ENCODE peak calls at places on chromosomes 6 and 20, in six cellular contexts. O is lower leg skin, A is WTC11, K is cardiac muscle cell, Y is BJ, H is GM20000. E is an unnamed sample.

GRCh38 chr20:9999660-10000059 is 35.1 kb upstream of the ANKEF1 start:
- DNase-seq in O (no peak), A (no peak), K (no peak), Y (no peak), H (no peak), E (peak; percentile 73)

GRCh38 chr6:165181951-165182414 is 127.4 kb downstream of the C6orf118 start:
- DNase-seq in O (no peak), A (no peak), K (peak; percentile 72), Y (peak; percentile 2), H (no peak), E (no peak)

GRCh38 chr20:60031107-60031506 is 72.9 kb downstream of the CDH26 start:
- DNase-seq in O (peak; percentile 26), A (no peak), K (no peak), Y (no peak), H (no peak), E (no peak)

GRCh38 chr6:140871911-140872310 is 1260.8 kb upstream of the GJE1 start:
- DNase-seq in O (no peak), A (no peak), K (peak; percentile 22), Y (no peak), H (no peak), E (no peak)

GRCh38 chr20:18728165-18728866 is 85.3 kb upstream of the SCP2D1 start:
- DNase-seq in O (no peak), A (no peak), K (no peak), Y (no peak), H (peak; percentile 50), E (no peak)

GRCh38 chr6:112899541-112899940 is 552.4 kb downstream of the RFPL4B start:
- DNase-seq in O (no peak), A (no peak), K (no peak), Y (no peak), H (no peak), E (no peak)

GRCh38 chr6:33875696-33876095 is 71.9 kb upstream of the MLN start:
- DNase-seq in O (no peak), A (no peak), K (no peak), Y (no peak), H (no peak), E (no peak)

GRCh38 chr6:30781697-30782424 is 37.5 kb upstream of the IER3 start:
- DNase-seq in O (peak; percentile 99), A (no peak), K (peak; percentile 99), Y (peak; percentile 98), H (no peak), E (peak; percentile 99)

GRCh38 chr20:48298424-48298823 is 513.1 kb upstream of the SULF2 start:
- DNase-seq in O (no peak), A (no peak), K (no peak), Y (no peak), H (no peak), E (no peak)

GRCh38 chr6:112362827-112363565 is 15.9 kb downstream of the RFPL4B start:
- DNase-seq in O (no peak), A (no peak), K (no peak), Y (no peak), H (no peak), E (no peak)

GRCh38 chr6:44100088-44100550 is 27.1 kb downstream of the MRPL14 start:
- DNase-seq in O (no peak), A (peak; percentile 37), K (peak; percentile 40), Y (no peak), H (no peak), E (no peak)

GRCh38 chr6:102415891-102416290 is 1022.4 kb downstream of the GRIK2 start:
- DNase-seq in O (no peak), A (no peak), K (no peak), Y (no peak), H (no peak), E (no peak)

GRCh38 chr20:64238851-64239387 is 16.6 kb upstream of the PCMTD2 start:
- DNase-seq in O (no peak), A (no peak), K (no peak), Y (no peak), H (peak; percentile 87), E (no peak)

GRCh38 chr6:100664274-100665040 is 199.7 kb upstream of the SIM1 start:
- DNase-seq in O (no peak), A (no peak), K (peak; percentile 61), Y (no peak), H (no peak), E (no peak)

GRCh38 chr20:5608104-5608447 is 142.1 kb upstream of the SHLD1 start:
- DNase-seq in O (peak; percentile 37), A (no peak), K (no peak), Y (no peak), H (no peak), E (no peak)

GRCh38 chr20:47774081-47774777 is 11.1 kb downstream of the SULF2 start:
- DNase-seq in O (no peak), A (no peak), K (no peak), Y (no peak), H (no peak), E (no peak)

GRCh38 chr6:26122793-26123674 is 35.8 kb downstream of the HFE start:
- DNase-seq in O (peak; percentile 98), A (peak; percentile 89), K (peak; percentile 99), Y (peak; percentile 98), H (peak; percentile 78), E (peak; percentile 90)

GRCh38 chr6:46706464-46706863 is 18.8 kb downstream of the TDRD6 start:
- DNase-seq in O (no peak), A (no peak), K (no peak), Y (no peak), H (no peak), E (no peak)

GRCh38 chr6:46704562-46704961 is 16.9 kb downstream of the TDRD6 start:
- DNase-seq in O (no peak), A (no peak), K (peak; percentile 50), Y (no peak), H (no peak), E (no peak)
- TF ChIP-seq CTCF in O (no peak), A (no peak), K (no peak), Y (no peak), H (no peak), E (peak; percentile 69)

GRCh38 chr6:70150521-70150920 is 152.4 kb downstream of the COL9A1 start:
- DNase-seq in O (no peak), A (no peak), K (no peak), Y (no peak), H (no peak), E (no peak)

GRCh38 chr6:70151616-70152015 is 151.3 kb downstream of the COL9A1 start:
- DNase-seq in O (no peak), A (no peak), K (no peak), Y (no peak), H (no peak), E (no peak)

GRCh38 chr6:70149209-70149788 is 153.6 kb downstream of the COL9A1 start:
- DNase-seq in O (no peak), A (no peak), K (no peak), Y (no peak), H (no peak), E (no peak)

DNA sequence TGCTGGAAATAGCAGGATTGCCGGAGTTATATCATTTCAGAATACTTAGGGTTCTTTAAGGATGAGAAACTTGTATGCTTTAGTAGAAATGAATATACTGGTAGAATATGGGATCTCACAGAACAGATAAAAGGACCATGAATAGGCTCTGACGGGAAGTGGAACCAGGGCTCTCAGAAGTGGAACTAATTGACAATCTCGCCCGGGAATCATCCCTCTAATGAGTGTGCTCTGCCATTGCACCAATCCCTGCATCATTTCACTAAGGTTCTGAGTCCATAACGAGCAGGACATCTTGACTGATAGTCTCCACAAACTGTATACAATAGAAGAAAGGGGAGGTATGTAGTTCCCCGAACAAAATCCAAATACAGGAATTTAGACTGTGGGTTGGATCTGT is 150.1 kb downstream of the COL9A1 start:
- DNase-seq in O (no peak), A (no peak), K (no peak), Y (no peak), H (no peak), E (no peak)
- TF ChIP-seq CTCF in O (no peak), A (no peak), K (no peak), Y (no peak), H (no peak), E (no peak)

DNA sequence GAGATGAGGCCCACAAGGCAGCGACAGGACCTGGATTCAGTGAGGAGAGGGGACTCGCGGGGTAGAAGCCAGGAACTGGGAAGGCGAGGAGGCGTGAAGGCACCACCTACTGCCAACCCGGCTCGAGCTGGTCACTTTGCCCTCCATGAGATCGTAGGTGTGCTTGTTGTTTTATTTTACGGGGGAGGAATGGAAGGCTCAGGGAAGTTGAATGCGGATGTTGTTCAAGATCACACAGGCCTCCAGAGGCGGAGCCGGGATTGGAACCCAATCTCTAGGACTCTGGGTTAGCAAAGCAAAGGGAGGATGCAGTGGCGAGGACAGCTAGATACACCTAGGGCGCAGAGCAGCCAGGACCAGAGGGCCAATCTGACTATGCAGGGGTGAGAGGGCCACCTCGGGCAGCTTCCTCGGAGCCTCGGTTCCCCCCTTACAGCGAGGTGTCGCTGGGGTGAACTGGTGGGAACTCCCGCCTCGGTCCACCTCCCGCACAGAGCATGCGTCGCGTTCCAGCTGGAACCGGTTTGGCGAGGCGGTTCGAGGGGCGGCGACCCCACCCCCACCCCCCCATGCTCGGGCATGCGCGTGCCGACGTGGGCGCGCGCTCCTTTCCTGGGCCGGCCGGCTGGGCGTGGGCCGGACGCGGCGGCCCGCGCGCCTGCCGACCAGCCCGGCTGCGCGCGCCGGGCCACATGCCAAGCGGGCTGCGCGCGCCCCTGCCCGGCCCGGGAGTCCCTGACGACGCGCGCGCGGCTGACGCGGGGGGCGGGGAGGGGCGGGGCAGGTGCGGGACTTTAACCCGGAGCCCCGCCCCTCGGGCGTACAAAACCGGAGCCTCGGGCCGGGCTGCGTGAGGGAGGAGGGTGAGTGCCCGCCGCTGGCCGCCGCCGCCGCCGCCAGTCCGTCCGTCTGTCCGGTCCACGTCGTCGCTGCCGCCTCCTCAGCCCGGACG is 80.4 kb upstream of the MYL9 start:
- DNase-seq in O (peak; percentile 98), A (peak; percentile 88), K (peak; percentile 96), Y (no peak), H (peak; percentile 97), E (peak; percentile 86)
- TF ChIP-seq CTCF in O (no peak), A (no peak), K (no peak), Y (no peak), H (no peak), E (no peak)

GRCh38 chr6:170056329-170056728 is 234.5 kb downstream of the DLL1 start:
- DNase-seq in O (peak; percentile 63), A (no peak), K (no peak), Y (no peak), H (no peak), E (no peak)

GRCh38 chr6:170057961-170058877 is 232.7 kb downstream of the DLL1 start:
- DNase-seq in O (peak; percentile 68), A (no peak), K (no peak), Y (no peak), H (no peak), E (no peak)

GRCh38 chr6:170057034-170057734 is 233.7 kb downstream of the DLL1 start:
- DNase-seq in O (peak; percentile 71), A (no peak), K (no peak), Y (no peak), H (no peak), E (no peak)

GRCh38 chr6:170062209-170062903 is 228.5 kb downstream of the DLL1 start:
- DNase-seq in O (peak; percentile 76), A (no peak), K (no peak), Y (no peak), H (no peak), E (no peak)

DNA sequence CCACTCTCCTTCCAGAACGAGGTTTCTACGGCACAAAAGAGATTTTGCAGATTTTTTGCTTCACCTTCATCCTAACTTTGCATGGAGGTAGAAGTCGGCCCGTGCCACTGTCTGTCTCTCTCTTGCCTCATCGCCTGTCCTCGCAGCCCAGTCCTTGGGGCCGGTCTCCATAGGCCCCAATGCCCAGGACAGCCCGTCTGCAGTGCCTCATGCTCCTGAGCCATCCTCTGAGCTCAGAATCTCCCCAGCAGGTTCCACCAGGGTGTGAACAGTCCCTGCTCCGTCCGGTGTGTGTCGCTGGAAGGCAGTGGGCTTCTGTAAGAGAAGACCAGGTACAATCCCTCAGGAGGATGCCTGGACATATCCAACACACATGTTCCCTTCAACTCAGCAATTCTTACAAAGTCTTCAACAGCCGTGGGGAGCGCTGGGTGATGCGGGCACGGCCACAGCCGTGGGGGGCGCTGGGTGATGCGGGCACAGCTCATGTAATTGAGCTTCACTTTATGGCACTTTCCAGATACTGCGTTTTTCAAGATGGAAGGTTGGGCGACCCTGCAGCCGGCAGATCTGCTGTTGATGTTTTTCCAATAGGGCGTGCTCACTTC is 231.9 kb downstream of the DLL1 start:
- DNase-seq in O (peak; percentile 68), A (no peak), K (no peak), Y (no peak), H (no peak), E (no peak)
- TF ChIP-seq CTCF in O (no peak), A (no peak), K (no peak), Y (no peak), H (no peak), E (no peak)